ENCODE peak calls at places on chromosome 16, in nine cellular contexts. O is transverse colon; N is activated naive CD8-positive, alpha-beta T cell treated with anti-CD3 and anti-CD28 coated beads, Interleukin-2, amount 50 U/mL, for 16 hours; P is fibroblast of the aortic adventitia; Q is smooth muscle cell of the brain vasculature; U is CD4-positive, alpha-beta T cell; Z is adipocyte; X is HuH-7; M is right lobe of liver. A is an unnamed sample.

GRCh38 chr16:2148714-2149629 is 547 bp downstream of the RAB26 start:
- DNase-seq in O (no peak), N (no peak), P (no peak), Q (no peak), U (no peak), Z (peak; percentile 30), X (no peak), M (peak; percentile 60), A (no peak)

GRCh38 chr16:29028457-29029167 is 43.8 kb downstream of the LAT start:
- DNase-seq in O (no peak), N (no peak), P (no peak), Q (no peak), U (no peak), Z (no peak), X (no peak), M (no peak), A (no peak)

GRCh38 chr16:3484328-3485096 is 10.8 kb downstream of the C16orf90 start:
- DNase-seq in O (no peak), N (no peak), P (no peak), Q (no peak), U (no peak), Z (no peak), X (no peak), M (no peak), A (no peak)

GRCh38 chr16:76583466-76583865 is 306.3 kb downstream of the CNTNAP4 start:
- DNase-seq in O (no peak), N (no peak), P (peak; percentile 14), Q (no peak), U (no peak), Z (peak; percentile 17), X (no peak), M (no peak), A (no peak)

GRCh38 chr16:1979271-1980025 is 1.8 kb downstream of the NOXO1 start:
- DNase-seq in O (peak; percentile 92), N (no peak), P (no peak), Q (no peak), U (no peak), Z (no peak), X (no peak), M (no peak), A (no peak)

GRCh38 chr16:29825145-29826044 is 5.1 kb downstream of the MVP start:
- DNase-seq in O (peak; percentile 70), N (no peak), P (peak; percentile 93), Q (no peak), U (no peak), Z (peak; percentile 58), X (no peak), M (no peak), A (no peak)

GRCh38 chr16:10552998-10553491 is 27.4 kb downstream of the EMP2 start:
- DNase-seq in O (peak; percentile 41), N (peak; percentile 29), P (no peak), Q (no peak), U (peak; percentile 22), Z (no peak), X (no peak), M (no peak), A (no peak)

GRCh38 chr16:10578474-10579316 is 1.7 kb downstream of the EMP2 start:
- DNase-seq in O (peak; percentile 68), N (no peak), P (peak; percentile 20), Q (no peak), U (no peak), Z (no peak), X (no peak), M (no peak), A (no peak)

GRCh38 chr16:2022723-2023097 is 3.1 kb downstream of the NPW start:
- DNase-seq in O (no peak), N (no peak), P (no peak), Q (no peak), U (no peak), Z (no peak), X (peak; percentile 88), M (no peak), A (no peak)

GRCh38 chr16:48561960-48562393 is 48.0 kb downstream of the N4BP1 start:
- DNase-seq in O (no peak), N (no peak), P (peak; percentile 34), Q (no peak), U (no peak), Z (peak; percentile 52), X (no peak), M (no peak), A (no peak)

GRCh38 chr16:8621572-8622314 is at the start of gene METTL22:
- DNase-seq in O (peak; percentile 93), N (peak; percentile 86), P (peak; percentile 84), Q (peak; percentile 75), U (peak; percentile 88), Z (peak; percentile 95), X (peak; percentile 85), M (peak; percentile 95), A (no peak)

GRCh38 chr16:17414916-17415315 is 55.8 kb downstream of the XYLT1 start:
- DNase-seq in O (no peak), N (no peak), P (no peak), Q (no peak), U (no peak), Z (no peak), X (no peak), M (no peak), A (no peak)

GRCh38 chr16:67149276-67150057 is 1.3 kb downstream of the B3GNT9 start:
- DNase-seq in O (no peak), N (no peak), P (no peak), Q (no peak), U (no peak), Z (no peak), X (no peak), M (peak; percentile 60), A (no peak)

GRCh38 chr16:53080345-53081031 is 25.7 kb downstream of the CHD9 start:
- DNase-seq in O (peak; percentile 29), N (no peak), P (peak; percentile 89), Q (no peak), U (no peak), Z (peak; percentile 95), X (no peak), M (no peak), A (no peak)

GRCh38 chr16:72092832-72093447 is 480 bp downstream of the TXNL4B start:
- DNase-seq in O (no peak), N (no peak), P (peak; percentile 86), Q (no peak), U (no peak), Z (peak; percentile 77), X (no peak), M (no peak), A (no peak)

GRCh38 chr16:57167951-57168350 is 17.9 kb downstream of the PSME3IP1 start:
- DNase-seq in O (no peak), N (no peak), P (peak; percentile 88), Q (no peak), U (no peak), Z (peak; percentile 74), X (peak; percentile 31), M (no peak), A (no peak)

GRCh38 chr16:88673685-88674398 is 11.0 kb upstream of the MVD start:
- DNase-seq in O (no peak), N (no peak), P (no peak), Q (no peak), U (no peak), Z (no peak), X (no peak), M (no peak), A (no peak)

GRCh38 chr16:2512920-2513404 is 790 bp upstream of the ATP6V0C start:
- DNase-seq in O (no peak), N (no peak), P (no peak), Q (no peak), U (no peak), Z (no peak), X (no peak), M (peak; percentile 59), A (no peak)

GRCh38 chr16:66364117-66364958 is 2.2 kb upstream of the CDH5 start:
- DNase-seq in O (peak; percentile 38), N (no peak), P (peak; percentile 97), Q (no peak), U (no peak), Z (no peak), X (no peak), M (no peak), A (no peak)

GRCh38 chr16:11583889-11584565 is 2.7 kb downstream of the LITAF start:
- DNase-seq in O (peak; percentile 67), N (no peak), P (no peak), Q (no peak), U (no peak), Z (no peak), X (peak; percentile 50), M (peak; percentile 39), A (no peak)

GRCh38 chr16:80065565-80065964 is 465.0 kb upstream of the MAF start:
- DNase-seq in O (no peak), N (no peak), P (no peak), Q (no peak), U (no peak), Z (no peak), X (no peak), M (no peak), A (no peak)

GRCh38 chr16:66486773-66487579 is 59.9 kb downstream of the BEAN1 start:
- DNase-seq in O (no peak), N (no peak), P (peak; percentile 95), Q (peak; percentile 95), U (no peak), Z (peak; percentile 77), X (no peak), M (no peak), A (no peak)

GRCh38 chr16:88431651-88432050 is 21.4 kb upstream of the ZFPM1 start:
- DNase-seq in O (no peak), N (no peak), P (no peak), Q (no peak), U (no peak), Z (no peak), X (no peak), M (no peak), A (no peak)

GRCh38 chr16:81511371-81511770 is 66.8 kb downstream of the CMIP start:
- DNase-seq in O (no peak), N (no peak), P (peak; percentile 64), Q (no peak), U (no peak), Z (peak; percentile 71), X (no peak), M (peak; percentile 8), A (no peak)

GRCh38 chr16:72247821-72248253 is 75.9 kb upstream of the PMFBP1 start:
- DNase-seq in O (no peak), N (no peak), P (peak; percentile 66), Q (no peak), U (no peak), Z (peak; percentile 29), X (no peak), M (no peak), A (no peak)

GRCh38 chr16:920722-921121 is 50.1 kb downstream of the LMF1 start:
- DNase-seq in O (no peak), N (no peak), P (no peak), Q (no peak), U (no peak), Z (peak; percentile 63), X (no peak), M (peak; percentile 46), A (no peak)